ENCODE peak calls at places on chromosomes 11 and 22, in nine cellular contexts. T is right lobe of liver, D is heart right ventricle, U is suprapubic skin, F is psoas muscle, Z is cardiac muscle cell, L is tibial artery, E is WERI-Rb-1, O is spleen. P is an unnamed sample. For H3K9me3 and H3K36me3, the result is how much of the 10 kb centered on the place peaks cover.

GRCh38 chr11:95419915-95420314 is 188.9 kb upstream of the SESN3 start:
- DNase-seq in T (no peak), E (no peak), O (no peak), L (no peak), F (no peak), Z (no peak), U (no peak), D (no peak), P (no peak)

GRCh38 chr11:39174965-39175364 is 2284.5 kb downstream of the LRRC4C start:
- DNase-seq in F (no peak), O (no peak), D (no peak), U (no peak), T (no peak), L (no peak), Z (no peak), E (no peak), P (no peak)

GRCh38 chr11:123187670-123188507 is 7.2 kb downstream of the CLMP start:
- DNase-seq in F (no peak), D (no peak), E (no peak), Z (no peak), O (no peak), U (no peak), T (no peak), L (no peak), P (no peak)

GRCh38 chr11:72788250-72788649 is 5.6 kb downstream of the STARD10 start:
- DNase-seq in O (no peak), T (no peak), F (no peak), D (no peak), L (no peak), Z (no peak), U (no peak), E (no peak), P (no peak)

GRCh38 chr11:66976048-66976467 is 954 bp downstream of the C11orf86 start:
- DNase-seq in Z (peak), O (no peak), D (no peak), T (no peak), U (no peak), L (no peak), E (peak), F (no peak), P (no peak)

GRCh38 chr11:65501530-65502273 is 2.9 kb downstream of the MALAT1 start:
- DNase-seq in E (no peak), O (no peak), D (no peak), T (peak), Z (no peak), U (peak), F (no peak), L (peak), P (no peak)

GRCh38 chr22:44085743-44086741 is 61.9 kb downstream of the PARVB start:
- DNase-seq in L (peak), E (peak), F (peak), T (no peak), Z (peak), U (no peak), D (peak), O (no peak), P (peak)

GRCh38 chr11:10844816-10845215 is 13.0 kb downstream of the ZBED5 start:
- DNase-seq in L (no peak), F (no peak), E (no peak), T (no peak), D (no peak), U (no peak), O (no peak), Z (no peak), P (no peak)

GRCh38 chr22:21632237-21632895 is at the start of gene CCDC116:
- DNase-seq in E (no peak), U (no peak), D (no peak), O (peak), F (no peak), L (no peak), Z (no peak), T (no peak), P (no peak)

DNA sequence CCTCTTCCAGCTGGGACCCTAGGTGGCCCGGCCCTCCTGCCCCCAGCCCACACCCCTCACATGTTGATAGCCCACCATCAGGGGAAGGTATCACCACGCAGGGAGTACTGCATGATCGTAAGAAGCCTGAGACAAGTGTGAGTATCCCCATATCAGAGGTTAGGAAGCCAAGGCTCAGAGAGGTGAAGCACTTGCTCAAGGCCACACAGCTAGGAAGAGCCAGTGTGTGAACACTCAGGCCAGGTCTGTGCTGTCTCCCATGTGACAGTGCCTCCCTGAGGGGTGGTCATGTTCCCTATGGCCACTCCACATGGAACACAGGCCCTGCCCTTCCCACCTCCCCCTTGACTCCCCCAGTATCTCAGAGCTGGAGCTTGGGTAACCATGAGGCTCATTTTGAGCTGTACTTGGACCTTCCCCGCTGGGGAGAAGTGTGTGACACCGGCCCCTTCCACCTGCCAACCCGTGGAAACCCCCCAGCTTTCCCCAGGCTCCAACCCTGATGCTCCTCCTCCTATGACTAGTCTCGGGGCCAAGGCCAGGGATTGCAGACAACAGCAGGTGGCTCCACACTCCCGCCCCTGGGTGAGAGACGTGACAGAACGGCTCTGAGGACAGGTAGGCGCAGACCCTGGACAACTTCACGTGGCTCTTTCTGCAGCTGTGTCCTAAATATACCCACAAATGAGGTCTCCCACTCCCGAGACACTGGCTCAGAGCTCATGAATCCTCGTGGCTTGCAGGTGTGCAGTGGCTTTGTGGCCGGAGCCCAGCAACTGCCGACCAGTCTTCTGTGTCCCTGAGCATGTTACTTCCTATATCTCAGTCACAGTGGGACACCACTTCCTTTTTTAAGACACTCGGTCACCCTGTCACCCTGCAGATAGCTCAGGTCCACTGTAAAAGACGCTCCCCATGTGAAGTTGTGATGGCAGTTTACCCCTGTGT is 55.3 kb downstream of the NECTIN1 start:
- DNase-seq in E (peak), Z (no peak), D (no peak), T (no peak), L (no peak), O (peak), F (no peak), U (no peak), P (no peak)
- TF ChIP-seq CTCF in E (peak), Z (no peak), D (no peak), T (peak), L (no peak), O (no peak), F (no peak), U (no peak), P (no peak)

DNA sequence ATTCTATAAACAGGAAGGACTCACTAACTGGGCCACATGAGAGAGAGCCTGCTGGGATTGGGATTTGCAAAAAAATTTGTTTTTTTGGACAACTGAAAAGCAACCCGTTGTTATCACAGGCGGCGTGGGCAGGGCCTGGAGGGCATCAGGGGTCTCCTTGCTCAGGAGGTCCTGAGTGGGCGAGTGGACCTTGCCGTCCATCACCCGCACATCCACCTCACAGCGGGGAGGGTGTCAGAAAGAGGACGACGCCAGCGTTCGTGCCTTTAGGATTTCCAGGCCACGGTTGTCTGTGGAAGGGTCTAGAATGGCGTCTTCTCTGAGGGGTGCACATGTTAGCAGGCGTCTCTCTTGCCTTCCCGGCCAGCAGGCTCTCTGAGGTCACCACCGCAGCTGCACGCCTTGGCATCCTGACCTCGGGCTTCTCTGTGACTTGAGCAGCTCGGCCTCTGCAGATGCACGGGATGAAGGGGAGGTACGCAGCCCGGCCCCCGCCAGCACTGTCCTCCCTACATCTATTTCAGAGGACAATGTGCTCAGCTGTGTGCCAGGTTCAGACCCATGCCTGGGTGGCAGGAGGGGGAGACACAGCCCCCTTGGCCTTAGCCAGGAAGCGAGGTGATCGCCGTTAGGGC is 749.5 kb downstream of the BRD1 start:
- DNase-seq in Z (no peak), D (no peak), O (no peak), T (no peak), E (no peak), L (no peak), U (no peak), F (no peak), P (no peak)
- H3K9me3 ChIP-seq in Z (under half), D (under half), O (under half), T (under half), E (under half), L (under half), U (under half), F (under half), P (under half)

GRCh38 chr11:114063149-114063828 is 3.8 kb downstream of the ZBTB16 start:
- DNase-seq in Z (no peak), F (peak), L (no peak), D (no peak), O (no peak), T (no peak), E (no peak), U (no peak), P (no peak)
- H3K36me3 ChIP-seq in Z (under half), F (under half), L (half or more), D (under half), O (under half), T (half or more), E (under half), U (half or more), P (half or more)

GRCh38 chr22:46833228-46833627 is 70.8 kb downstream of the TBC1D22A start:
- DNase-seq in D (no peak), T (no peak), U (no peak), L (no peak), E (peak), F (no peak), Z (peak), O (no peak), P (no peak)
- TF ChIP-seq CTCF in D (peak), T (peak), U (no peak), L (no peak), E (peak), F (no peak), Z (peak), O (no peak), P (peak)

DNA sequence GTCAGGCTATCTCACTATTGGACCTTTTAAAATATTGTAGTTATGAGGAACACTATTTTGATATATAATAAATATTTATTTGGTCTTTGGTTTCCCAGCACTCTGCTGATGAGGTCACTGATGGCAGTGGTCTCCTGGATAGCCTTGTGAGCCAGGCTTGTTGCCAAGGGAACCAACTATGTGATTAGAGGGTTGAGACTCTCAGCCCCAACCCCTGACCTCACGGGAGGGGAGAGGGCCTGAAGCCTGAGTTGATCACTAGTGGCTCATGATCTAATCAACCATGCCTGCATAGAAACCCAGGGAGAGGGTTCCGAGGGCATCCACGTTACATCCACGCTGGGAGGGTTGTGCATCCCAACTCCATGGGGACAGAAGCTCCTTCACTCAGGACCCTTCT is 10.8 kb downstream of the PANX1 start:
- DNase-seq in Z (peak), T (no peak), L (no peak), F (no peak), E (no peak), O (no peak), D (no peak), U (no peak), P (no peak)
- H3K9me3 ChIP-seq in Z (under half), T (under half), L (under half), F (under half), E (under half), O (under half), D (under half), U (under half), P (under half)